ENCODE peak calls at places on chromosome 11, in seven cellular contexts. V is neuronal stem cell; A is activated T-cell treated with anti-CD3 and anti-CD28 coated beads, Interleukin-2, amount 50 U/mL, for 48 hours; F is stimulated activated CD8-positive, alpha-beta memory T cell treated with anti-CD3 and anti-CD28 coated beads, Interleukin-15, amount 100 ng/mL, for 4 hours; R is activated gamma-delta T cell; M is mucosa of descending colon; G is stimulated activated CD4-positive, alpha-beta T cell treated with anti-CD3 and anti-CD28 coated beads, Interleukin-4, amount 100 ng/mL, for 24 hours. H is an unnamed sample.

GRCh38 chr11:36196476-36197099 is 92.6 kb downstream of the COMMD9 start:
- DNase-seq in R (no peak), V (no peak), M (no peak), F (no peak), A (no peak), G (no peak), H (no peak)

GRCh38 chr11:93718057-93718563 is 23.2 kb downstream of the TAF1D start:
- DNase-seq in G (no peak), A (no peak), R (no peak), F (no peak), V (no peak), M (no peak), H (no peak)

GRCh38 chr11:35305670-35306382 is 113.5 kb downstream of the SLC1A2 start:
- DNase-seq in R (no peak), A (no peak), V (peak), F (no peak), M (no peak), G (peak), H (peak)

GRCh38 chr11:122850076-122850631 is 11.9 kb downstream of the CRTAM start:
- DNase-seq in V (no peak), A (peak), F (peak), G (peak), M (no peak), R (no peak), H (peak)

GRCh38 chr11:46472662-46472994 is 81.1 kb upstream of the CHRM4 start:
- DNase-seq in A (no peak), G (no peak), F (no peak), M (peak), V (no peak), R (no peak), H (no peak)

GRCh38 chr11:57502376-57502775 is 13.1 kb downstream of the SLC43A1 start:
- DNase-seq in R (no peak), M (no peak), F (no peak), A (no peak), V (no peak), G (no peak), H (no peak)

GRCh38 chr11:129055196-129055595 is 112.5 kb upstream of the TP53AIP1 start:
- DNase-seq in V (no peak), M (no peak), F (no peak), A (no peak), R (no peak), G (no peak), H (no peak)

GRCh38 chr11:8018742-8019631 is 31.9 kb downstream of the EIF3F start:
- DNase-seq in A (peak), R (peak), F (peak), G (peak), V (peak), M (peak), H (peak)

GRCh38 chr11:2463766-2464277 is 19.0 kb downstream of the KCNQ1 start:
- DNase-seq in F (no peak), A (peak), V (no peak), G (no peak), M (no peak), R (no peak), H (no peak)

GRCh38 chr11:8068605-8069221 is 12.3 kb upstream of the TUB start:
- DNase-seq in R (no peak), M (no peak), G (no peak), V (no peak), A (no peak), F (no peak), H (no peak)

GRCh38 chr11:73314121-73314948 is 6.3 kb downstream of the ARHGEF17 start:
- DNase-seq in G (no peak), M (no peak), V (no peak), F (no peak), R (no peak), A (no peak), H (no peak)

GRCh38 chr11:910589-911030 is at the start of gene CHID1:
- DNase-seq in M (peak), V (peak), A (peak), F (peak), G (peak), R (peak), H (peak)

GRCh38 chr11:72773696-72774095 is 20.2 kb downstream of the STARD10 start:
- DNase-seq in A (no peak), V (no peak), G (no peak), M (no peak), R (no peak), F (no peak), H (no peak)

GRCh38 chr11:12812849-12813248 is 138.6 kb downstream of the TEAD1 start:
- DNase-seq in V (no peak), A (no peak), G (no peak), M (no peak), F (no peak), R (no peak), H (no peak)

GRCh38 chr11:68954970-68955958 is 25.5 kb downstream of the MRGPRD start:
- DNase-seq in G (no peak), F (no peak), R (no peak), V (no peak), A (no peak), M (peak), H (no peak)

GRCh38 chr11:77101043-77101537 is 1.6 kb upstream of the OMP start:
- DNase-seq in M (no peak), R (no peak), G (no peak), A (no peak), V (no peak), F (no peak), H (peak)

GRCh38 chr11:128624269-128625170 is 37.2 kb upstream of the ETS1 start:
- DNase-seq in M (peak), R (peak), G (peak), A (peak), V (no peak), F (no peak), H (peak)

GRCh38 chr11:128262463-128263345 is 324.7 kb downstream of the ETS1 start:
- DNase-seq in A (no peak), V (no peak), G (no peak), F (no peak), M (no peak), R (no peak), H (no peak)

GRCh38 chr11:114301927-114302326 is 5.7 kb downstream of the NNMT start:
- DNase-seq in G (no peak), R (no peak), F (no peak), A (no peak), M (no peak), V (no peak), H (no peak)

GRCh38 chr11:44309483-44310197 is at the start of gene ALX4:
- DNase-seq in R (no peak), A (peak), V (no peak), G (peak), M (no peak), F (no peak), H (no peak)

GRCh38 chr11:100188137-100188783 is 498.8 kb upstream of the ARHGAP42 start:
- DNase-seq in G (no peak), V (no peak), A (no peak), M (no peak), F (no peak), R (no peak), H (no peak)

GRCh38 chr11:61860054-61860903 is 31.1 kb downstream of the FADS3 start:
- DNase-seq in R (no peak), F (no peak), A (no peak), M (peak), G (no peak), V (no peak), H (no peak)

GRCh38 chr11:13691296-13691899 is 22.9 kb downstream of the FAR1 start:
- DNase-seq in R (no peak), G (no peak), F (no peak), M (no peak), V (no peak), A (no peak), H (no peak)

GRCh38 chr11:131674051-131674755 is 303.8 kb downstream of the NTM start:
- DNase-seq in V (peak), R (no peak), A (peak), F (no peak), M (peak), G (peak), H (peak)

GRCh38 chr11:67269401-67270255 is 3.4 kb downstream of the GRK2 start:
- DNase-seq in M (peak), V (no peak), F (no peak), G (no peak), R (no peak), A (no peak), H (no peak)

GRCh38 chr11:6298605-6299004 is 21.7 kb downstream of the CAVIN3 start:
- DNase-seq in M (peak), F (no peak), A (no peak), R (no peak), V (no peak), G (no peak), H (peak)

GRCh38 chr11:102467080-102467708 is 14.6 kb upstream of the TMEM123 start:
- DNase-seq in V (no peak), A (no peak), M (peak), R (no peak), F (no peak), G (no peak), H (no peak)

GRCh38 chr11:96658436-96658835 is 268.6 kb downstream of the JRKL start:
- DNase-seq in G (no peak), R (no peak), A (no peak), F (no peak), V (no peak), M (no peak), H (no peak)

GRCh38 chr11:28799316-28799715 is 691.1 kb downstream of the METTL15 start:
- DNase-seq in R (no peak), V (no peak), G (no peak), A (no peak), M (no peak), F (no peak), H (no peak)

GRCh38 chr11:72721689-72722049 is 30.5 kb downstream of the ARAP1 start:
- DNase-seq in R (peak), V (no peak), A (peak), G (peak), F (peak), M (peak), H (peak)

GRCh38 chr11:66985508-66986177 is 10.5 kb downstream of the C11orf86 start:
- DNase-seq in V (no peak), M (no peak), F (no peak), A (no peak), R (no peak), G (no peak), H (no peak)

GRCh38 chr11:133983660-133984316 is 27.0 kb upstream of the IGSF9B start:
- DNase-seq in G (no peak), V (no peak), M (no peak), F (no peak), A (no peak), R (no peak), H (no peak)